ENCODE peak calls at places on chromosomes 6 and 20, in five cellular contexts. J is psoas muscle; G is IMR-90; T is A549; I is CD8-positive, alpha-beta memory T cell. F is an unnamed sample.

GRCh38 chr20:44448753-44449546 is 26.7 kb upstream of the TTPAL start:
- DNase-seq in J (no peak), G (no peak), T (no peak), I (no peak), F (no peak)

GRCh38 chr6:35036059-35036827 is 104.9 kb downstream of the TCP11 start:
- DNase-seq in J (no peak), G (no peak), T (no peak), I (no peak), F (no peak)

GRCh38 chr6:40344566-40345185 is 242.5 kb downstream of the LRFN2 start:
- DNase-seq in J (no peak), G (no peak), T (no peak), I (no peak), F (no peak)

GRCh38 chr6:109508166-109508860 is 25.3 kb upstream of the ZBTB24 start:
- DNase-seq in J (no peak), G (peak; percentile 18), T (no peak), I (no peak), F (no peak)

GRCh38 chr20:25318471-25319240 is 70.8 kb downstream of the PYGB start:
- DNase-seq in J (no peak), G (no peak), T (no peak), I (no peak), F (no peak)

GRCh38 chr20:38842017-38842416 is 36.5 kb downstream of the PPP1R16B start:
- DNase-seq in J (no peak), G (no peak), T (no peak), I (peak; percentile 26), F (no peak)

GRCh38 chr20:32588040-32588439 is 2.9 kb upstream of the NOL4L start:
- DNase-seq in J (no peak), G (no peak), T (no peak), I (no peak), F (no peak)

GRCh38 chr6:157020398-157021266 is 243.5 kb downstream of the ARID1B start:
- DNase-seq in J (no peak), G (peak; percentile 67), T (peak; percentile 52), I (no peak), F (no peak)

GRCh38 chr20:31662372-31662854 is 24.7 kb downstream of the COX4I2 start:
- DNase-seq in J (no peak), G (no peak), T (no peak), I (no peak), F (no peak)

GRCh38 chr6:108762394-108762793 is 85.8 kb upstream of the ARMC2 start:
- DNase-seq in J (no peak), G (no peak), T (no peak), I (no peak), F (no peak)

GRCh38 chr6:134515976-134516375 is 198.1 kb upstream of the SGK1 start:
- DNase-seq in J (no peak), G (no peak), T (no peak), I (no peak), F (no peak)

GRCh38 chr20:51641866-51642265 is 99.3 kb upstream of the NFATC2 start:
- DNase-seq in J (no peak), G (no peak), T (no peak), I (no peak), F (no peak)

GRCh38 chr20:5971203-5971602 is 20.8 kb downstream of the MCM8 start:
- DNase-seq in J (no peak), G (no peak), T (no peak), I (no peak), F (no peak)

GRCh38 chr6:122609881-122610689 is at the start of gene PKIB:
- DNase-seq in J (peak; percentile 84), G (peak; percentile 51), T (peak; percentile 60), I (peak; percentile 23), F (peak; percentile 19)

GRCh38 chr20:40651121-40651520 is 37.9 kb downstream of the MAFB start:
- DNase-seq in J (no peak), G (peak; percentile 8), T (no peak), I (no peak), F (no peak)

DNA sequence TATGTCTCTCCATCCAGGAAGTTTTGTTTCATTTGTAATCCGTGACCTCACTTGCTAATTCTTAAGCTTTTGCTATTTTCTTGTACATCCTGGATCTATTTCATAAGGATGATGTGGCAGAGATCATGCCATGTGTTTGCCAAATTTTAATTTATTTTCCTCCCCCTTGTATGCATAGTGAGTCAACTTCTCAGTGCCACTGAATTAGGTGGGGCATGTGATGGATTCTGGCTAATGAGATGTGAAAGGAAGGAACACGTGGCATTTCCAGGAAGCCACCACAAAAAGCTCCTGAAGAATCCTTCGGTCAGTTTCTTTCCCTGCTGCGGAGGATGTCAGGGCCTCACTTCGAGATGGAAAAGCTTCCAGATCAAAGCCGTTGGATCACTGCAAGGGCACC is 86.2 kb upstream of the PRL start:
- DNase-seq in J (no peak), G (no peak), T (no peak), I (no peak), F (no peak)
- H3K9me3 ChIP-seq in J (no peaks in the 10 kb centered on the region), G (no peaks in the 10 kb centered on the region), T (no peaks in the 10 kb centered on the region), I (no peaks in the 10 kb centered on the region), F (no peaks in the 10 kb centered on the region)

GRCh38 chr6:27441001-27441400 is 31.9 kb downstream of the ZNF184 start:
- DNase-seq in J (no peak), G (peak; percentile 1), T (no peak), I (no peak), F (no peak)
- H3K9me3 ChIP-seq in J (peaks cover 29% of the 10 kb centered on the region), G (peaks cover 2% of the 10 kb centered on the region), T (peaks cover 15% of the 10 kb centered on the region), I (peaks cover 6% of the 10 kb centered on the region), F (peaks cover 2% of the 10 kb centered on the region)

GRCh38 chr6:15416932-15417509 is 171.2 kb downstream of the JARID2 start:
- DNase-seq in J (no peak), G (no peak), T (no peak), I (no peak), F (no peak)

GRCh38 chr6:15413558-15414257 is 167.8 kb downstream of the JARID2 start:
- DNase-seq in J (no peak), G (peak; percentile 83), T (no peak), I (no peak), F (no peak)

GRCh38 chr6:15420959-15421438 is 175.1 kb downstream of the JARID2 start:
- DNase-seq in J (no peak), G (no peak), T (no peak), I (no peak), F (no peak)

GRCh38 chr6:15419493-15419892 is 173.6 kb downstream of the JARID2 start:
- DNase-seq in J (no peak), G (no peak), T (no peak), I (no peak), F (no peak)

GRCh38 chr6:15417811-15418210 is 171.9 kb downstream of the JARID2 start:
- DNase-seq in J (no peak), G (peak; percentile 77), T (no peak), I (no peak), F (no peak)
- H3K9me3 ChIP-seq in J (peaks cover 13% of the 10 kb centered on the region), G (peaks cover 7% of the 10 kb centered on the region), T (peaks cover 16% of the 10 kb centered on the region), I (no peaks in the 10 kb centered on the region), F (peaks cover 4% of the 10 kb centered on the region)

DNA sequence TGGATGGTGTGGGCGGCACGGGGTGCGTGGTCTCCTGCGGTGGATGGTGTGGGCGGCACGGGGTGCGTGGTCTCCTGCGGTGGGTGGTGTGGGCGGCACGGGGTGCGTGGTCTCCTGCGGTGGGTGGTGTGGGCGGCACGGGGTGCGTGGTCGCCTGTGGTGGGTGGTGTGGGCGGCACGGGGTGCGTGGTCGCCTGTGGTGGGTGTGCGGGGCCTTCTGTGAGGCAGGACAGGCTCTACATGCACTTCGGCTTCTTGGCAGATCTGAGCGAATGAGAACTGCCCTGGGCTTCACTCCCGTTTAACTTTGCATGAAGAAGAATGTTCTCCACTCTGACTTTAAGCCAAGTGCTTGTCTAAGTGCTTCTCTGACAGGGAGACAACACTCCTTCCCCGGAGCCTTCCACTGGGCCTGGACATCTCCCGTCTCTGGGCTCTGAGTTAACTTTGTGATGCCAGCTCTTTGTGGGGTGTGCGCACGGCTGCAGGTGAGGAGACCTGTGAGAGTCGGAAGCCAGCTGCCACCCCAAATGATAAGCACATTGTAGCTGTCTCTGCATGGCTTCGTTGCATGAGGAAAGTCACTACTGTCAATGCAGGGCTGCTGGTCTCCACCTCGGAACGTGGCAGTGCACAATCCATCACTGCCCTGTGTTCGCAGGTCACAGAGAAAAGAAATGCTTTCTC is 244.8 kb downstream of the DLL1 start:
- DNase-seq in J (peak; percentile 40), G (no peak), T (no peak), I (no peak), F (no peak)
- H3K9me3 ChIP-seq in J (no peaks in the 10 kb centered on the region), G (peaks cover 50% of the 10 kb centered on the region), T (no peaks in the 10 kb centered on the region), I (no peaks in the 10 kb centered on the region), F (no peaks in the 10 kb centered on the region)

DNA sequence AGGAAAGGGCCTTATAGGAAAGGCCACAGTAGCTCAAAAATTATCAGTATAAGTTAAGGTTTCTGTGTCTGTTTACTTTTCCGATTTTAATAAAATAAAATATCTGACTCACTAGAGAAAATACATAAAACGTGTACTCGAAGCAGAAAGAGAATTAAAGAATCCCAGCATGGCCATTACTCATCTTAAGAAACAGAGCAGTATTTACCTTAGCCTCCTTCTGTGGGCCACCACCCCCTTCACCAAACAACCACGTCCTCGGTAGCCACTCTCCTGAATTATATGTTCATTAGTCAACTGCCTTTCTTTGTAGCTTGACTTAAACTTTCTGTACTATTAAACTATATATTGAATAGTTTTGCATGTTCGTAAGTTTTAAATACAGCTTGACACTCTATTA is 72.2 kb upstream of the SPTLC3 start:
- DNase-seq in J (no peak), G (no peak), T (no peak), I (no peak), F (no peak)
- H3K9me3 ChIP-seq in J (no peaks in the 10 kb centered on the region), G (no peaks in the 10 kb centered on the region), T (no peaks in the 10 kb centered on the region), I (no peaks in the 10 kb centered on the region), F (peaks cover 3% of the 10 kb centered on the region)

F was measured in T-helper 17 cell.